ENCODE peak calls at places on chromosome 2, in seven cellular contexts. C, F, O, X, K, Q and P are unnamed samples.

GRCh38 chr2:135037831-135038230 is 9.4 kb downstream of the MAP3K19 start:
- DNase-seq in C (no peak), F (no peak), O (no peak), X (no peak), K (peak), Q (no peak), P (no peak)

GRCh38 chr2:230849633-230850357 is 14.9 kb upstream of the ITM2C start:
- DNase-seq in C (peak), F (no peak), O (peak), X (no peak), K (no peak), Q (no peak), P (peak)

GRCh38 chr2:221343524-221343923 is 228.6 kb downstream of the EPHA4 start:
- DNase-seq in C (peak), F (no peak), O (no peak), X (no peak), K (no peak), Q (no peak), P (no peak)

GRCh38 chr2:241895732-241896641 is 26.5 kb downstream of the RTP5 start:
- DNase-seq in C (no peak), F (no peak), O (no peak), X (no peak), K (peak), Q (no peak), P (peak)

GRCh38 chr2:233076749-233077148 is 16.6 kb downstream of the INPP5D start:
- DNase-seq in C (no peak), F (no peak), O (no peak), X (no peak), K (no peak), Q (no peak), P (no peak)

GRCh38 chr2:219234331-219234730 is 4.7 kb downstream of the ANKZF1 start:
- DNase-seq in C (no peak), F (no peak), O (no peak), X (no peak), K (no peak), Q (no peak), P (no peak)

GRCh38 chr2:162053808-162054155 is 20.2 kb downstream of the DPP4 start:
- DNase-seq in C (no peak), F (no peak), O (no peak), X (no peak), K (no peak), Q (no peak), P (no peak)

GRCh38 chr2:239227661-239228371 is 173.0 kb downstream of the HDAC4 start:
- DNase-seq in C (no peak), F (peak), O (no peak), X (no peak), K (peak), Q (no peak), P (no peak)

GRCh38 chr2:231886071-231886681 is 40.0 kb downstream of the NPPC start:
- DNase-seq in C (peak), F (no peak), O (no peak), X (no peak), K (no peak), Q (no peak), P (no peak)

GRCh38 chr2:173658946-173659371 is 304.3 kb downstream of the CDCA7 start:
- DNase-seq in C (no peak), F (peak), O (no peak), X (peak), K (peak), Q (no peak), P (peak)